ENCODE peak calls at places on chromosomes 5 and 9, in nine cellular contexts. J is heart left ventricle, M is body of pancreas, D is IMR-90, V is ovary, W is sigmoid colon, K is suprapubic skin, B is Peyer's patch, F is A549. N is an unnamed sample.

GRCh38 chr5:44911501-44911900 is 102.8 kb downstream of the MRPS30 start:
- DNase-seq in J (no peak), M (no peak), D (no peak), V (no peak), W (no peak), K (no peak), B (no peak), F (no peak), N (no peak)

GRCh38 chr9:37338218-37338617 is 84.3 kb upstream of the GRHPR start:
- DNase-seq in J (no peak), M (no peak), D (no peak), V (no peak), W (no peak), K (no peak), B (no peak), F (no peak), N (no peak)

GRCh38 chr9:68706579-68707201 is 1.6 kb downstream of the PIP5K1B start:
- DNase-seq in J (no peak), M (no peak), D (no peak), V (no peak), W (no peak), K (no peak), B (no peak), F (no peak), N (no peak)

GRCh38 chr5:1524481-1524798 is 680 bp upstream of the LPCAT1 start:
- DNase-seq in J (peak; percentile 60), M (no peak), D (no peak), V (no peak), W (peak; percentile 64), K (no peak), B (no peak), F (no peak), N (peak; percentile 84)

GRCh38 chr5:170302729-170303501 is 5.3 kb upstream of the LCP2 start:
- DNase-seq in J (peak; percentile 82), M (no peak), D (no peak), V (peak; percentile 71), W (peak; percentile 87), K (no peak), B (peak; percentile 40), F (no peak), N (peak; percentile 91)

GRCh38 chr9:137724114-137724445 is 105.3 kb downstream of the EHMT1 start:
- DNase-seq in J (no peak), M (no peak), D (peak; percentile 18), V (no peak), W (no peak), K (no peak), B (no peak), F (no peak), N (no peak)

GRCh38 chr5:92944903-92945629 is 636.0 kb downstream of the NR2F1-AS1 start:
- DNase-seq in J (no peak), M (no peak), D (peak; percentile 69), V (no peak), W (no peak), K (no peak), B (no peak), F (peak; percentile 86), N (no peak)

GRCh38 chr5:103232393-103232999 is 26.1 kb upstream of the MACIR start:
- DNase-seq in J (no peak), M (peak; percentile 25), D (peak; percentile 55), V (no peak), W (no peak), K (no peak), B (no peak), F (peak; percentile 49), N (no peak)

GRCh38 chr5:63032343-63032742 is 453.7 kb downstream of the LRRC70 start:
- DNase-seq in J (no peak), M (no peak), D (no peak), V (no peak), W (no peak), K (no peak), B (no peak), F (no peak), N (no peak)

GRCh38 chr5:14364096-14364495 is 217.5 kb upstream of the OTULINL start:
- DNase-seq in J (no peak), M (no peak), D (no peak), V (no peak), W (no peak), K (no peak), B (no peak), F (no peak), N (no peak)

GRCh38 chr5:51734677-51735076 is 351.4 kb downstream of the ISL1 start:
- DNase-seq in J (no peak), M (no peak), D (no peak), V (no peak), W (no peak), K (no peak), B (no peak), F (no peak), N (no peak)

GRCh38 chr9:124386201-124386600 is 29.0 kb downstream of the PSMB7 start:
- DNase-seq in J (no peak), M (no peak), D (peak; percentile 11), V (no peak), W (no peak), K (no peak), B (no peak), F (no peak), N (no peak)

GRCh38 chr9:118034701-118035100 is 330.5 kb downstream of the TLR4 start:
- DNase-seq in J (no peak), M (no peak), D (no peak), V (no peak), W (no peak), K (no peak), B (no peak), F (no peak), N (no peak)

GRCh38 chr9:28073278-28073677 is 500.0 kb upstream of the C9orf72 start:
- DNase-seq in J (no peak), M (peak; percentile 45), D (peak; percentile 36), V (no peak), W (no peak), K (no peak), B (no peak), F (peak; percentile 49), N (no peak)

GRCh38 chr5:169116961-169117461 is 183.9 kb downstream of the SLIT3 start:
- DNase-seq in J (no peak), M (no peak), D (no peak), V (no peak), W (no peak), K (no peak), B (no peak), F (peak; percentile 49), N (no peak)

GRCh38 chr5:149389552-149390495 is 10.7 kb upstream of the IL17B start:
- DNase-seq in J (no peak), M (no peak), D (no peak), V (no peak), W (peak; percentile 91), K (no peak), B (no peak), F (no peak), N (no peak)
- TF ChIP-seq POLR2A in J (no peak), M (no peak), D (no peak), V (no peak), W (no peak), K (no peak), B (no peak), F (no peak), N (no peak)

GRCh38 chr9:5917888-5918287 is 27.2 kb downstream of the MLANA start:
- DNase-seq in J (no peak), M (no peak), D (no peak), V (no peak), W (no peak), K (no peak), B (no peak), F (no peak), N (no peak)

GRCh38 chr9:5918460-5918859 is 27.8 kb downstream of the MLANA start:
- DNase-seq in J (no peak), M (no peak), D (no peak), V (no peak), W (no peak), K (no peak), B (no peak), F (no peak), N (no peak)

GRCh38 chr9:5920860-5921328 is 30.2 kb downstream of the MLANA start:
- DNase-seq in J (no peak), M (no peak), D (peak; percentile 38), V (no peak), W (no peak), K (no peak), B (no peak), F (no peak), N (no peak)

GRCh38 chr9:5915438-5915837 is 24.7 kb downstream of the MLANA start:
- DNase-seq in J (no peak), M (no peak), D (no peak), V (no peak), W (no peak), K (no peak), B (no peak), F (no peak), N (no peak)

GRCh38 chr9:5917273-5917672 is 26.6 kb downstream of the MLANA start:
- DNase-seq in J (no peak), M (no peak), D (no peak), V (no peak), W (no peak), K (no peak), B (no peak), F (no peak), N (no peak)
- H3K4me1 ChIP-seq in J (no peaks in the 10 kb centered on the region), M (peaks cover 8% of the 10 kb centered on the region), D (no peaks in the 10 kb centered on the region), V (no peaks in the 10 kb centered on the region), W (no peaks in the 10 kb centered on the region), K (no peaks in the 10 kb centered on the region), B (no peaks in the 10 kb centered on the region), F (no peaks in the 10 kb centered on the region), N (no peaks in the 10 kb centered on the region)

GRCh38 chr5:113320160-113320816 is 114.5 kb downstream of the TSSK1B start:
- DNase-seq in J (no peak), M (no peak), D (no peak), V (no peak), W (no peak), K (no peak), B (no peak), F (no peak), N (no peak)
- H3K27ac ChIP-seq in J (no peak overlapping the region), M (no peak overlapping the region), D (no peak overlapping the region), V (no peak overlapping the region), W (no peak overlapping the region), K (no peak overlapping the region), B (no peak overlapping the region), F (no peak overlapping the region), N (no peak overlapping the region)

GRCh38 chr5:112552791-112553190 is 133.7 kb upstream of the EPB41L4A start:
- DNase-seq in J (no peak), M (no peak), D (no peak), V (no peak), W (no peak), K (no peak), B (no peak), F (no peak), N (no peak)

GRCh38 chr5:112555691-112556090 is 136.6 kb upstream of the EPB41L4A start:
- DNase-seq in J (no peak), M (no peak), D (peak; percentile 57), V (no peak), W (no peak), K (no peak), B (no peak), F (no peak), N (no peak)

GRCh38 chr5:112554089-112554977 is 135.3 kb upstream of the EPB41L4A start:
- DNase-seq in J (no peak), M (no peak), D (no peak), V (no peak), W (no peak), K (no peak), B (no peak), F (no peak), N (no peak)

GRCh38 chr5:112551437-112552018 is 132.5 kb upstream of the EPB41L4A start:
- DNase-seq in J (no peak), M (peak; percentile 43), D (peak; percentile 72), V (no peak), W (no peak), K (no peak), B (no peak), F (peak; percentile 66), N (no peak)

GRCh38 chr5:112555197-112555596 is 136.1 kb upstream of the EPB41L4A start:
- DNase-seq in J (no peak), M (no peak), D (no peak), V (no peak), W (no peak), K (no peak), B (no peak), F (no peak), N (no peak)
- TF ChIP-seq POLR2A in J (no peak), M (no peak), D (no peak), V (no peak), W (no peak), K (no peak), B (no peak), F (no peak), N (no peak)